ENCODE peak calls at places on chromosomes 13 and 19, in ten cellular contexts. U is cardiac fibroblast; G is tibial nerve; Z is HAP-1; H is left ventricle myocardium inferior; R is SJSA1; L is NB4; O is cardiac muscle cell; X is CD4-positive, alpha-beta memory T cell; V is CD8-positive, alpha-beta memory T cell. B is an unnamed sample.

GRCh38 chr13:39616087-39616694 is 13.2 kb upstream of the LHFPL6 start:
- DNase-seq in R (peak; percentile 25), L (peak; percentile 83), O (peak; percentile 87), Z (peak; percentile 77), U (peak; percentile 84), G (peak; percentile 53), H (no peak), V (peak; percentile 27), X (peak; percentile 40), B (no peak)

GRCh38 chr13:110774490-110774889 is 61.0 kb downstream of the ING1 start:
- DNase-seq in V (no peak), O (no peak), H (no peak), R (no peak), Z (no peak), L (no peak), X (no peak), G (no peak), U (no peak), B (no peak)

GRCh38 chr19:17718988-17719711 is at the start of gene MAP1S:
- DNase-seq in H (peak; percentile 64), U (peak; percentile 67), V (peak; percentile 60), G (no peak), Z (peak; percentile 92), R (peak; percentile 63), X (peak; percentile 42), L (peak; percentile 76), O (peak; percentile 89), B (no peak)

GRCh38 chr13:113981201-113981605 is 7.3 kb upstream of the C13orf46 start:
- DNase-seq in O (no peak), L (no peak), G (peak; percentile 73), H (peak; percentile 47), V (no peak), U (no peak), X (no peak), R (peak; percentile 50), Z (no peak), B (no peak)

GRCh38 chr13:22082437-22083100 is 411.7 kb downstream of the FGF9 start:
- DNase-seq in Z (no peak), V (peak; percentile 24), X (peak; percentile 38), G (no peak), R (no peak), U (no peak), O (no peak), L (no peak), H (no peak), B (no peak)

GRCh38 chr13:110869805-110870706 is 44.8 kb downstream of the ANKRD10 start:
- DNase-seq in V (no peak), O (peak; percentile 36), G (peak; percentile 85), X (no peak), R (peak; percentile 100), Z (peak; percentile 27), U (peak; percentile 99), H (peak; percentile 74), L (peak; percentile 87), B (peak; percentile 99)

GRCh38 chr13:20451397-20451796 is 74.3 kb downstream of the CRYL1 start:
- DNase-seq in V (no peak), G (no peak), Z (no peak), R (no peak), X (no peak), U (no peak), H (no peak), O (no peak), L (no peak), B (no peak)

GRCh38 chr19:33748231-33748630 is 48.4 kb upstream of the KCTD15 start:
- DNase-seq in G (no peak), R (no peak), H (no peak), U (no peak), O (no peak), L (no peak), X (no peak), V (no peak), Z (no peak), B (no peak)

GRCh38 chr13:41610426-41610825 is 153.1 kb downstream of the RGCC start:
- DNase-seq in L (no peak), Z (no peak), V (no peak), U (peak; percentile 93), R (peak; percentile 67), X (no peak), H (peak; percentile 56), G (no peak), O (no peak), B (peak; percentile 84)

GRCh38 chr19:14416743-14417214 is 2.4 kb downstream of the DDX39A start:
- DNase-seq in Z (peak; percentile 41), U (peak; percentile 45), V (no peak), G (no peak), H (no peak), O (no peak), R (no peak), L (peak; percentile 42), X (no peak), B (no peak)

GRCh38 chr13:37059136-37059847 is at the start of gene SUPT20H:
- DNase-seq in O (peak; percentile 96), U (peak; percentile 95), Z (peak; percentile 97), V (peak; percentile 90), H (peak; percentile 94), R (peak; percentile 77), L (peak; percentile 95), X (peak; percentile 90), G (peak; percentile 87), B (peak; percentile 70)

GRCh38 chr19:56141416-56141992 is 417 bp downstream of the ZNF444 start:
- DNase-seq in V (peak; percentile 60), O (peak; percentile 21), R (no peak), U (no peak), X (peak; percentile 37), G (no peak), L (peak; percentile 26), Z (no peak), H (no peak), B (no peak)

GRCh38 chr19:4971424-4971793 is 2.5 kb downstream of the KDM4B start:
- DNase-seq in G (no peak), H (no peak), U (peak; percentile 18), V (peak; percentile 26), O (no peak), R (no peak), L (no peak), Z (peak; percentile 67), X (peak; percentile 17), B (no peak)
- H3K4me3 ChIP-seq in G (peak overlapping the region; percentile 72), H (peak overlapping the region; percentile 79), U (peak overlapping the region; percentile 79), V (peak overlapping the region; percentile 39), O (peak overlapping the region; percentile 95), R (no peak overlapping the region), L (no peak overlapping the region), Z (peak overlapping the region; percentile 57), X (peak overlapping the region; percentile 66), B (peak overlapping the region; percentile 75)

GRCh38 chr13:100541882-100542545 is 46.6 kb downstream of the GGACT start:
- DNase-seq in H (no peak), V (no peak), G (no peak), L (no peak), X (no peak), O (no peak), Z (no peak), U (no peak), R (no peak), B (no peak)
- H3K4me3 ChIP-seq in H (no peak overlapping the region), V (no peak overlapping the region), G (no peak overlapping the region), L (no peak overlapping the region), X (no peak overlapping the region), O (no peak overlapping the region), Z (no peak overlapping the region), U (no peak overlapping the region), R (no peak overlapping the region), B (no peak overlapping the region)

GRCh38 chr19:1875646-1876493 is 9.4 kb downstream of the ABHD17A start:
- DNase-seq in L (peak; percentile 90), O (peak; percentile 96), R (peak; percentile 87), X (peak; percentile 80), U (peak; percentile 92), Z (peak; percentile 94), H (peak; percentile 93), G (peak; percentile 88), V (peak; percentile 86), B (peak; percentile 49)

GRCh38 chr19:1874554-1875185 is 10.6 kb downstream of the ABHD17A start:
- DNase-seq in V (peak; percentile 78), O (no peak), Z (peak; percentile 46), H (no peak), R (peak; percentile 21), U (no peak), G (no peak), X (peak; percentile 63), L (peak; percentile 44), B (no peak)

GRCh38 chr19:1871630-1872029 is 8.3 kb upstream of the KLF16 start:
- DNase-seq in G (no peak), H (no peak), Z (no peak), U (no peak), R (no peak), O (no peak), V (no peak), L (no peak), X (no peak), B (no peak)

GRCh38 chr19:1872807-1873523 is 9.6 kb upstream of the KLF16 start:
- DNase-seq in O (no peak), V (no peak), U (no peak), G (no peak), X (no peak), Z (no peak), L (no peak), R (no peak), H (no peak), B (no peak)

GRCh38 chr19:1873524-1874473 is 10.4 kb upstream of the KLF16 start:
- DNase-seq in U (no peak), G (no peak), Z (peak; percentile 50), V (no peak), L (no peak), H (peak; percentile 67), O (no peak), R (no peak), X (no peak), B (no peak)
- H3K4me3 ChIP-seq in U (peak overlapping the region; percentile 18), G (no peak overlapping the region), Z (peak overlapping the region; percentile 95), V (peak overlapping the region; percentile 93), L (peak overlapping the region; percentile 81), H (peak overlapping the region; percentile 99), O (no peak overlapping the region), R (peak overlapping the region; percentile 96), X (peak overlapping the region; percentile 97), B (no peak overlapping the region)

GRCh38 chr13:49399801-49400472 is 43.9 kb downstream of the CAB39L start:
- DNase-seq in R (no peak), X (no peak), G (no peak), O (no peak), L (no peak), V (no peak), H (no peak), Z (no peak), U (no peak), B (no peak)
- H3K4me3 ChIP-seq in R (no peak overlapping the region), X (no peak overlapping the region), G (peak overlapping the region; percentile 31), O (peak overlapping the region; percentile 40), L (no peak overlapping the region), V (no peak overlapping the region), H (peak overlapping the region; percentile 59), Z (no peak overlapping the region), U (no peak overlapping the region), B (no peak overlapping the region)

GRCh38 chr19:36266375-36266961 is 51.6 kb downstream of the ZNF146 start:
- DNase-seq in U (no peak), R (no peak), Z (no peak), L (no peak), X (no peak), H (peak; percentile 29), O (no peak), V (no peak), G (no peak), B (no peak)
- H3K4me3 ChIP-seq in U (no peak overlapping the region), R (no peak overlapping the region), Z (no peak overlapping the region), L (no peak overlapping the region), X (no peak overlapping the region), H (peak overlapping the region; percentile 48), O (no peak overlapping the region), V (no peak overlapping the region), G (no peak overlapping the region), B (no peak overlapping the region)